ENCODE peak calls at places on chromosomes 7 and 10, in ten cellular contexts. One of them, this sample, is unnamed.

GRCh38 chr7:26699761-26700160 is 164.6 kb downstream of the SKAP2 start:
- DNase-seq in bronchial epithelial cell: no peak
- DNase-seq in PC-9: no peak
- DNase-seq in HepG2: peak
- DNase-seq in CD8-positive, alpha-beta T cell: no peak
- DNase-seq in IMR-90: no peak
- DNase-seq in AG10803: no peak
- DNase-seq in kidney epithelial cell: no peak
- DNase-seq in lung: no peak
- DNase-seq in A549: peak
- DNase-seq in this sample: no peak

GRCh38 chr10:70145666-70146488 is 623 bp downstream of the TYSND1 start:
- DNase-seq in kidney epithelial cell: no peak
- DNase-seq in bronchial epithelial cell: peak
- DNase-seq in lung: peak
- DNase-seq in A549: peak
- DNase-seq in AG10803: peak
- DNase-seq in CD8-positive, alpha-beta T cell: peak
- DNase-seq in PC-9: peak
- DNase-seq in IMR-90: peak
- DNase-seq in HepG2: peak
- DNase-seq in this sample: peak

GRCh38 chr7:28178537-28178936 is 2.1 kb downstream of the JAZF1 start:
- DNase-seq in IMR-90: no peak
- DNase-seq in lung: no peak
- DNase-seq in A549: no peak
- DNase-seq in PC-9: no peak
- DNase-seq in bronchial epithelial cell: peak
- DNase-seq in kidney epithelial cell: no peak
- DNase-seq in HepG2: no peak
- DNase-seq in CD8-positive, alpha-beta T cell: no peak
- DNase-seq in AG10803: no peak
- DNase-seq in this sample: no peak

GRCh38 chr10:60182691-60183090 is 207.0 kb downstream of the ANK3 start:
- DNase-seq in IMR-90: peak
- DNase-seq in PC-9: no peak
- DNase-seq in lung: no peak
- DNase-seq in bronchial epithelial cell: no peak
- DNase-seq in CD8-positive, alpha-beta T cell: no peak
- DNase-seq in AG10803: peak
- DNase-seq in kidney epithelial cell: no peak
- DNase-seq in HepG2: no peak
- DNase-seq in A549: no peak
- DNase-seq in this sample: no peak

GRCh38 chr10:69568472-69569143 is 4.6 kb downstream of the NEUROG3 start:
- DNase-seq in IMR-90: no peak
- DNase-seq in CD8-positive, alpha-beta T cell: no peak
- DNase-seq in bronchial epithelial cell: no peak
- DNase-seq in kidney epithelial cell: no peak
- DNase-seq in AG10803: no peak
- DNase-seq in A549: no peak
- DNase-seq in HepG2: no peak
- DNase-seq in lung: no peak
- DNase-seq in PC-9: no peak
- DNase-seq in this sample: no peak

GRCh38 chr7:132455306-132455705 is 121.0 kb downstream of the PLXNA4 start:
- DNase-seq in kidney epithelial cell: no peak
- DNase-seq in HepG2: no peak
- DNase-seq in lung: no peak
- DNase-seq in A549: no peak
- DNase-seq in bronchial epithelial cell: no peak
- DNase-seq in PC-9: no peak
- DNase-seq in AG10803: no peak
- DNase-seq in CD8-positive, alpha-beta T cell: peak
- DNase-seq in IMR-90: no peak
- DNase-seq in this sample: no peak

GRCh38 chr7:148084138-148084537 is 506.4 kb upstream of the C7orf33 start:
- DNase-seq in IMR-90: peak
- DNase-seq in PC-9: peak
- DNase-seq in lung: no peak
- DNase-seq in AG10803: peak
- DNase-seq in CD8-positive, alpha-beta T cell: no peak
- DNase-seq in bronchial epithelial cell: peak
- DNase-seq in A549: peak
- DNase-seq in HepG2: peak
- DNase-seq in kidney epithelial cell: no peak
- DNase-seq in this sample: no peak

GRCh38 chr10:17644485-17644964 is 574 bp downstream of the STAM start:
- DNase-seq in A549: no peak
- DNase-seq in HepG2: no peak
- DNase-seq in AG10803: peak
- DNase-seq in PC-9: no peak
- DNase-seq in kidney epithelial cell: no peak
- DNase-seq in CD8-positive, alpha-beta T cell: no peak
- DNase-seq in bronchial epithelial cell: peak
- DNase-seq in lung: no peak
- DNase-seq in IMR-90: peak
- DNase-seq in this sample: no peak

GRCh38 chr7:44194069-44194468 is 4.8 kb upstream of the GCK start:
- DNase-seq in IMR-90: peak
- DNase-seq in HepG2: no peak
- DNase-seq in AG10803: no peak
- DNase-seq in kidney epithelial cell: no peak
- DNase-seq in lung: no peak
- DNase-seq in CD8-positive, alpha-beta T cell: no peak
- DNase-seq in A549: no peak
- DNase-seq in bronchial epithelial cell: peak
- DNase-seq in PC-9: no peak
- DNase-seq in this sample: no peak

GRCh38 chr10:1611936-1612550 is 125.3 kb downstream of the ADARB2 start:
- DNase-seq in PC-9: no peak
- DNase-seq in AG10803: no peak
- DNase-seq in IMR-90: no peak
- DNase-seq in A549: no peak
- DNase-seq in HepG2: no peak
- DNase-seq in lung: no peak
- DNase-seq in CD8-positive, alpha-beta T cell: no peak
- DNase-seq in kidney epithelial cell: no peak
- DNase-seq in bronchial epithelial cell: no peak
- DNase-seq in this sample: no peak

GRCh38 chr10:26697922-26698608 is 564 bp downstream of the PDSS1 start:
- DNase-seq in kidney epithelial cell: no peak
- DNase-seq in lung: no peak
- DNase-seq in A549: no peak
- DNase-seq in AG10803: no peak
- DNase-seq in HepG2: no peak
- DNase-seq in CD8-positive, alpha-beta T cell: no peak
- DNase-seq in IMR-90: no peak
- DNase-seq in bronchial epithelial cell: no peak
- DNase-seq in PC-9: peak
- DNase-seq in this sample: no peak

GRCh38 chr10:78895469-78895868 is 173.3 kb upstream of the ZMIZ1 start:
- DNase-seq in lung: peak
- DNase-seq in HepG2: no peak
- DNase-seq in PC-9: no peak
- DNase-seq in IMR-90: no peak
- DNase-seq in bronchial epithelial cell: no peak
- DNase-seq in kidney epithelial cell: no peak
- DNase-seq in AG10803: no peak
- DNase-seq in CD8-positive, alpha-beta T cell: no peak
- DNase-seq in A549: no peak
- DNase-seq in this sample: no peak

DNA sequence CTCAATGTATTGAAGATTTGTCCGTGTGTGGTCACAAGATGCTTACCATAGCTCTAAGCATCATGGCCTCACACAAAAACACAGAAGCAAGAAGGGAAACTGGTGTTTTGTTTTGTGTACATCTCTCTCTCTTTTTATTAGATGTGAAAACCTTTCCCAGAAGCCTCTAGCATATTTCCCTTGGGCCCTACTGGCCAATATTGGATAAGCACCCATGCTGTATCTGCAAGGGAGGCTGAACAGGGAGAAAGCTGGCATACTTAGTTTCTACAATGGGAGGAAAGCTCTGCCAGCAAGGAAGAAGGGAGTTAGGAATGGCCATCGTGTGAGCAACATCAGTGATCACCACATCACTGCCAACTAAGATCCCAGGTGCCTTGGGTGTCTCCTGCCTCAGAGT is 9.6 kb upstream of the NAMPT start:
- DNase-seq in A549: no peak
- DNase-seq in PC-9: no peak
- DNase-seq in CD8-positive, alpha-beta T cell: no peak
- DNase-seq in kidney epithelial cell: no peak
- DNase-seq in lung: no peak
- DNase-seq in AG10803: no peak
- DNase-seq in bronchial epithelial cell: no peak
- DNase-seq in IMR-90: no peak
- DNase-seq in HepG2: no peak
- DNase-seq in this sample: no peak
- TF ChIP-seq CTCF in A549: no peak
- TF ChIP-seq CTCF in PC-9: peak
- TF ChIP-seq CTCF in CD8-positive, alpha-beta T cell: no peak
- TF ChIP-seq CTCF in kidney epithelial cell: no peak
- TF ChIP-seq CTCF in lung: no peak
- TF ChIP-seq CTCF in AG10803: peak
- TF ChIP-seq CTCF in bronchial epithelial cell: no peak
- TF ChIP-seq CTCF in IMR-90: peak
- TF ChIP-seq CTCF in HepG2: no peak
- TF ChIP-seq CTCF in this sample: no peak

GRCh38 chr7:113087278-113087998 is 811 bp upstream of the GPR85 start:
- DNase-seq in lung: no peak
- DNase-seq in bronchial epithelial cell: peak
- DNase-seq in PC-9: no peak
- DNase-seq in A549: peak
- DNase-seq in kidney epithelial cell: no peak
- DNase-seq in CD8-positive, alpha-beta T cell: no peak
- DNase-seq in AG10803: peak
- DNase-seq in HepG2: peak
- DNase-seq in IMR-90: peak
- DNase-seq in this sample: peak
- H3K4me3 ChIP-seq in lung: no peak
- H3K4me3 ChIP-seq in bronchial epithelial cell: peak
- H3K4me3 ChIP-seq in PC-9: peak
- H3K4me3 ChIP-seq in A549: no peak
- H3K4me3 ChIP-seq in kidney epithelial cell: no peak
- H3K4me3 ChIP-seq in CD8-positive, alpha-beta T cell: no peak
- H3K4me3 ChIP-seq in AG10803: peak
- H3K4me3 ChIP-seq in HepG2: no peak
- H3K4me3 ChIP-seq in IMR-90: peak
- H3K4me3 ChIP-seq in this sample: peak

GRCh38 chr10:71548494-71548846 is 151.8 kb downstream of the CDH23 start:
- DNase-seq in bronchial epithelial cell: no peak
- DNase-seq in CD8-positive, alpha-beta T cell: no peak
- DNase-seq in HepG2: no peak
- DNase-seq in PC-9: no peak
- DNase-seq in AG10803: no peak
- DNase-seq in lung: no peak
- DNase-seq in A549: peak
- DNase-seq in IMR-90: peak
- DNase-seq in kidney epithelial cell: no peak
- DNase-seq in this sample: no peak
- TF ChIP-seq CTCF in bronchial epithelial cell: peak
- TF ChIP-seq CTCF in CD8-positive, alpha-beta T cell: no peak
- TF ChIP-seq CTCF in HepG2: no peak
- TF ChIP-seq CTCF in PC-9: peak
- TF ChIP-seq CTCF in AG10803: peak
- TF ChIP-seq CTCF in lung: no peak
- TF ChIP-seq CTCF in A549: peak
- TF ChIP-seq CTCF in IMR-90: peak
- TF ChIP-seq CTCF in kidney epithelial cell: peak
- TF ChIP-seq CTCF in this sample: peak

DNA sequence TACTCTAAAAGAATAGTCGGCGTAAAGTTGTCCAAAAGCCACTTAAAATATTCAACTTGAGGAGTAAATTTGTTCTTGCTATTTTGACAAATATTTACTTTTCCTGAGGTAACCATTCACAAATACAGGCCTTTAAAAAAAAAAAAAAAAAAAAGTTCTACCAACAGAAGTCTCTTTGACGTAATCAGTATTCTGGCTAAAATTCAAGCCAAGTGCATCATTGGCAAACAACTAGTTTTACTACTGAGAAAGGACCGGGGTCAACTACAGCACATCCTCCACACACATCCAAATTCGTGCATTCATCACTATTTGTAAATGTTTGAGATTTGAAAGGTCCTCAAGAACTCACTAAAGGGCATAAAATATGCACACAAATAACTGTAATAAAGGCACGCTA is 2.0 kb downstream of the OAT start:
- DNase-seq in AG10803: peak
- DNase-seq in kidney epithelial cell: no peak
- DNase-seq in CD8-positive, alpha-beta T cell: no peak
- DNase-seq in A549: peak
- DNase-seq in HepG2: peak
- DNase-seq in PC-9: no peak
- DNase-seq in bronchial epithelial cell: peak
- DNase-seq in lung: no peak
- DNase-seq in IMR-90: peak
- DNase-seq in this sample: no peak
- H3K4me3 ChIP-seq in AG10803: peak
- H3K4me3 ChIP-seq in kidney epithelial cell: no peak
- H3K4me3 ChIP-seq in CD8-positive, alpha-beta T cell: no peak
- H3K4me3 ChIP-seq in A549: no peak
- H3K4me3 ChIP-seq in HepG2: no peak
- H3K4me3 ChIP-seq in PC-9: peak
- H3K4me3 ChIP-seq in bronchial epithelial cell: no peak
- H3K4me3 ChIP-seq in lung: no peak
- H3K4me3 ChIP-seq in IMR-90: no peak
- H3K4me3 ChIP-seq in this sample: no peak

GRCh38 chr10:58438986-58439385 is 53.8 kb downstream of the TFAM start:
- DNase-seq in A549: no peak
- DNase-seq in PC-9: no peak
- DNase-seq in AG10803: no peak
- DNase-seq in CD8-positive, alpha-beta T cell: no peak
- DNase-seq in lung: no peak
- DNase-seq in IMR-90: no peak
- DNase-seq in HepG2: no peak
- DNase-seq in bronchial epithelial cell: peak
- DNase-seq in kidney epithelial cell: no peak
- DNase-seq in this sample: no peak

GRCh38 chr10:58431903-58432302 is 46.7 kb downstream of the TFAM start:
- DNase-seq in IMR-90: peak
- DNase-seq in AG10803: peak
- DNase-seq in CD8-positive, alpha-beta T cell: no peak
- DNase-seq in A549: no peak
- DNase-seq in HepG2: no peak
- DNase-seq in lung: no peak
- DNase-seq in PC-9: no peak
- DNase-seq in bronchial epithelial cell: no peak
- DNase-seq in kidney epithelial cell: no peak
- DNase-seq in this sample: no peak

GRCh38 chr10:58438340-58438739 is 53.1 kb downstream of the TFAM start:
- DNase-seq in AG10803: peak
- DNase-seq in PC-9: no peak
- DNase-seq in IMR-90: peak
- DNase-seq in bronchial epithelial cell: peak
- DNase-seq in HepG2: no peak
- DNase-seq in A549: no peak
- DNase-seq in lung: no peak
- DNase-seq in CD8-positive, alpha-beta T cell: no peak
- DNase-seq in kidney epithelial cell: peak
- DNase-seq in this sample: no peak

GRCh38 chr10:58436071-58436470 is 50.9 kb downstream of the TFAM start:
- DNase-seq in IMR-90: no peak
- DNase-seq in HepG2: no peak
- DNase-seq in A549: peak
- DNase-seq in lung: no peak
- DNase-seq in PC-9: peak
- DNase-seq in CD8-positive, alpha-beta T cell: peak
- DNase-seq in AG10803: peak
- DNase-seq in kidney epithelial cell: peak
- DNase-seq in bronchial epithelial cell: peak
- DNase-seq in this sample: no peak

GRCh38 chr10:58435297-58435696 is 50.1 kb downstream of the TFAM start:
- DNase-seq in IMR-90: peak
- DNase-seq in HepG2: peak
- DNase-seq in kidney epithelial cell: peak
- DNase-seq in A549: peak
- DNase-seq in CD8-positive, alpha-beta T cell: no peak
- DNase-seq in bronchial epithelial cell: peak
- DNase-seq in PC-9: peak
- DNase-seq in AG10803: peak
- DNase-seq in lung: peak
- DNase-seq in this sample: peak
- TF ChIP-seq CTCF in IMR-90: peak
- TF ChIP-seq CTCF in HepG2: no peak
- TF ChIP-seq CTCF in kidney epithelial cell: peak
- TF ChIP-seq CTCF in A549: no peak
- TF ChIP-seq CTCF in CD8-positive, alpha-beta T cell: no peak
- TF ChIP-seq CTCF in bronchial epithelial cell: peak
- TF ChIP-seq CTCF in PC-9: no peak
- TF ChIP-seq CTCF in AG10803: peak
- TF ChIP-seq CTCF in lung: no peak
- TF ChIP-seq CTCF in this sample: peak